ENCODE peak calls at places on chromosomes 11 and 22, in nine cellular contexts. One of them, this sample, is unnamed.

GRCh38 chr11:133519560-133519959 is 12.7 kb downstream of the OPCML start:
- DNase-seq in heart right ventricle: peak; percentile 15
- DNase-seq in HFFc6: no peak
- DNase-seq in DND-41: no peak
- DNase-seq in B cell: no peak
- DNase-seq in AG04450: no peak
- DNase-seq in osteocyte: no peak
- DNase-seq in type B pancreatic cell: no peak
- DNase-seq in glutamatergic neuron: no peak
- DNase-seq in this sample: no peak

GRCh38 chr22:46678785-46679700 is 58.9 kb downstream of the GRAMD4 start:
- DNase-seq in HFFc6: no peak
- DNase-seq in B cell: no peak
- DNase-seq in type B pancreatic cell: no peak
- DNase-seq in heart right ventricle: no peak
- DNase-seq in osteocyte: no peak
- DNase-seq in DND-41: no peak
- DNase-seq in glutamatergic neuron: no peak
- DNase-seq in AG04450: peak; percentile 32
- DNase-seq in this sample: no peak

GRCh38 chr11:77776455-77776854 is 44.1 kb downstream of the RSF1 start:
- DNase-seq in heart right ventricle: no peak
- DNase-seq in AG04450: no peak
- DNase-seq in B cell: peak; percentile 26
- DNase-seq in osteocyte: no peak
- DNase-seq in HFFc6: peak; percentile 9
- DNase-seq in type B pancreatic cell: no peak
- DNase-seq in glutamatergic neuron: no peak
- DNase-seq in DND-41: no peak
- DNase-seq in this sample: no peak

GRCh38 chr22:23106906-23107367 is 34.9 kb downstream of the RSPH14 start:
- DNase-seq in B cell: no peak
- DNase-seq in type B pancreatic cell: no peak
- DNase-seq in heart right ventricle: peak; percentile 45
- DNase-seq in glutamatergic neuron: no peak
- DNase-seq in DND-41: no peak
- DNase-seq in osteocyte: no peak
- DNase-seq in AG04450: no peak
- DNase-seq in HFFc6: no peak
- DNase-seq in this sample: no peak

GRCh38 chr22:40237788-40238424 is 60.2 kb downstream of the TNRC6B start:
- DNase-seq in glutamatergic neuron: no peak
- DNase-seq in DND-41: no peak
- DNase-seq in heart right ventricle: no peak
- DNase-seq in B cell: no peak
- DNase-seq in HFFc6: no peak
- DNase-seq in AG04450: no peak
- DNase-seq in type B pancreatic cell: no peak
- DNase-seq in osteocyte: no peak
- DNase-seq in this sample: no peak

GRCh38 chr11:1515082-1516060 is 28.8 kb upstream of the MOB2 start:
- DNase-seq in B cell: peak; percentile 79
- DNase-seq in AG04450: peak; percentile 13
- DNase-seq in DND-41: peak; percentile 35
- DNase-seq in HFFc6: peak; percentile 43
- DNase-seq in glutamatergic neuron: peak; percentile 97
- DNase-seq in osteocyte: peak; percentile 95
- DNase-seq in type B pancreatic cell: peak; percentile 91
- DNase-seq in heart right ventricle: peak; percentile 73
- DNase-seq in this sample: no peak

GRCh38 chr11:47918882-47919495 is 61.4 kb upstream of the PTPRJ start:
- DNase-seq in HFFc6: peak; percentile 29
- DNase-seq in heart right ventricle: no peak
- DNase-seq in glutamatergic neuron: no peak
- DNase-seq in DND-41: no peak
- DNase-seq in osteocyte: no peak
- DNase-seq in type B pancreatic cell: no peak
- DNase-seq in AG04450: no peak
- DNase-seq in B cell: no peak
- DNase-seq in this sample: peak; percentile 55

GRCh38 chr11:119489087-119489486 is 66.1 kb upstream of the THY1 start:
- DNase-seq in AG04450: no peak
- DNase-seq in B cell: no peak
- DNase-seq in osteocyte: peak; percentile 66
- DNase-seq in DND-41: no peak
- DNase-seq in glutamatergic neuron: no peak
- DNase-seq in type B pancreatic cell: no peak
- DNase-seq in HFFc6: no peak
- DNase-seq in heart right ventricle: no peak
- DNase-seq in this sample: no peak

GRCh38 chr11:68517121-68517741 is 56.7 kb downstream of the PPP6R3 start:
- DNase-seq in heart right ventricle: no peak
- DNase-seq in type B pancreatic cell: no peak
- DNase-seq in DND-41: no peak
- DNase-seq in B cell: no peak
- DNase-seq in osteocyte: no peak
- DNase-seq in glutamatergic neuron: no peak
- DNase-seq in AG04450: no peak
- DNase-seq in HFFc6: no peak
- DNase-seq in this sample: no peak

GRCh38 chr11:74450318-74450717 is 17.0 kb downstream of the KCNE3 start:
- DNase-seq in DND-41: no peak
- DNase-seq in type B pancreatic cell: no peak
- DNase-seq in HFFc6: no peak
- DNase-seq in osteocyte: no peak
- DNase-seq in heart right ventricle: no peak
- DNase-seq in AG04450: no peak
- DNase-seq in B cell: no peak
- DNase-seq in glutamatergic neuron: no peak
- DNase-seq in this sample: no peak

GRCh38 chr11:2655834-2656622 is 43.8 kb downstream of the KCNQ1OT1 start:
- DNase-seq in heart right ventricle: no peak
- DNase-seq in osteocyte: no peak
- DNase-seq in glutamatergic neuron: no peak
- DNase-seq in type B pancreatic cell: no peak
- DNase-seq in AG04450: no peak
- DNase-seq in HFFc6: peak; percentile 6
- DNase-seq in B cell: no peak
- DNase-seq in DND-41: no peak
- DNase-seq in this sample: no peak

GRCh38 chr11:45573728-45574127 is 91.7 kb downstream of the CHST1 start:
- DNase-seq in glutamatergic neuron: no peak
- DNase-seq in osteocyte: no peak
- DNase-seq in AG04450: no peak
- DNase-seq in DND-41: no peak
- DNase-seq in type B pancreatic cell: no peak
- DNase-seq in HFFc6: no peak
- DNase-seq in heart right ventricle: no peak
- DNase-seq in B cell: no peak
- DNase-seq in this sample: no peak

GRCh38 chr11:104705475-104706195 is 192.6 kb downstream of the CASP12 start:
- DNase-seq in type B pancreatic cell: no peak
- DNase-seq in heart right ventricle: peak; percentile 34
- DNase-seq in HFFc6: no peak
- DNase-seq in B cell: peak; percentile 67
- DNase-seq in AG04450: no peak
- DNase-seq in DND-41: peak; percentile 87
- DNase-seq in glutamatergic neuron: no peak
- DNase-seq in osteocyte: no peak
- DNase-seq in this sample: no peak

GRCh38 chr22:19848298-19849224 is 6.1 kb downstream of the GNB1L start:
- DNase-seq in DND-41: no peak
- DNase-seq in glutamatergic neuron: no peak
- DNase-seq in type B pancreatic cell: no peak
- DNase-seq in heart right ventricle: no peak
- DNase-seq in AG04450: no peak
- DNase-seq in HFFc6: peak; percentile 23
- DNase-seq in osteocyte: no peak
- DNase-seq in B cell: no peak
- DNase-seq in this sample: peak; percentile 84

GRCh38 chr11:113151502-113151901 is 162.9 kb upstream of the TTC12 start:
- DNase-seq in type B pancreatic cell: no peak
- DNase-seq in glutamatergic neuron: no peak
- DNase-seq in AG04450: no peak
- DNase-seq in B cell: no peak
- DNase-seq in DND-41: no peak
- DNase-seq in osteocyte: no peak
- DNase-seq in heart right ventricle: no peak
- DNase-seq in HFFc6: no peak
- DNase-seq in this sample: no peak

GRCh38 chr11:65616575-65617001 is 1.0 kb downstream of the PCNX3 start:
- DNase-seq in HFFc6: no peak
- DNase-seq in AG04450: no peak
- DNase-seq in type B pancreatic cell: no peak
- DNase-seq in DND-41: no peak
- DNase-seq in B cell: no peak
- DNase-seq in heart right ventricle: no peak
- DNase-seq in osteocyte: no peak
- DNase-seq in glutamatergic neuron: no peak
- DNase-seq in this sample: no peak

GRCh38 chr11:65619281-65619928 is 3.8 kb downstream of the PCNX3 start:
- DNase-seq in osteocyte: no peak
- DNase-seq in heart right ventricle: no peak
- DNase-seq in type B pancreatic cell: no peak
- DNase-seq in glutamatergic neuron: no peak
- DNase-seq in B cell: no peak
- DNase-seq in AG04450: no peak
- DNase-seq in DND-41: no peak
- DNase-seq in HFFc6: no peak
- DNase-seq in this sample: no peak

GRCh38 chr11:65618763-65619162 is 3.2 kb downstream of the PCNX3 start:
- DNase-seq in osteocyte: no peak
- DNase-seq in AG04450: no peak
- DNase-seq in type B pancreatic cell: no peak
- DNase-seq in B cell: no peak
- DNase-seq in DND-41: no peak
- DNase-seq in heart right ventricle: no peak
- DNase-seq in HFFc6: no peak
- DNase-seq in glutamatergic neuron: no peak
- DNase-seq in this sample: no peak

GRCh38 chr11:65617136-65617850 is 1.7 kb downstream of the PCNX3 start:
- DNase-seq in DND-41: no peak
- DNase-seq in type B pancreatic cell: no peak
- DNase-seq in glutamatergic neuron: no peak
- DNase-seq in AG04450: no peak
- DNase-seq in HFFc6: no peak
- DNase-seq in heart right ventricle: no peak
- DNase-seq in osteocyte: no peak
- DNase-seq in B cell: no peak
- DNase-seq in this sample: no peak

DNA sequence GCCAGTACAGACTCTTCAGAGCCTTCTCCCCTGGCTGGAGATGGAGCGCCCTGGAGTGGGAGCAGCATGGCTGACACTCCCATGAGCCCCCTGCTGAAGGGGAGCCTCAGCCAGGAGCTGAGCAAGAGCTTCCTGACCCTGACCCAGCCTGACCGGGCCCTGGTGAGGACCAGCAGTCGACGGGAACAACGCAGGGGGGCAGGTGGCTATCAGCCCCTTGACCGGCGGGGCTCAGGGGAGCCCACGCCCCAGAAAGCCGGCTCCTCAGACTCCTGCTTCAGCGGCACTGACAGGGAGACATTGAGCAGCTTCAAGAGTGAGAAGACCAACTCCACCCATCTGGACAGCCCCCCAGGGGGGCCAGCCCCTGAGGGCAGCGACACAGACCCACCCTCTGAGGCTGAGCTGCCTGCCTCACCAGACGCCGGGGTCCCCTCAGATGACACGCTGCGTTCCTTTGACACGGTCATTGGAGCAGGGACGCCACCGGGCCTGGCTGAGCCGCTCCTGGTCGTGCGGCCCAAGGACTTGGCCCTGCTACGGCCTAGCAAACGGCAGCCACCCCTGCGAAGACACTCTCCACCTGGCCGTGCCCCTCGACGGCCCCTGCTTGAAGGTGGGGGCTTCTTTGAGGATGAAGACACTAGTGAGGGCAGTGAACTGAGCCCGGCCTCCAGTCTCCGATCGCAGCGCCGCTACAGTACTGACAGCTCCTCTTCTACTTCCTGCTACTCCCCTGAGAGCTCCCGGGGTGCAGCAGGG is 2.6 kb downstream of the PCNX3 start:
- DNase-seq in B cell: no peak
- DNase-seq in AG04450: no peak
- DNase-seq in DND-41: no peak
- DNase-seq in osteocyte: no peak
- DNase-seq in type B pancreatic cell: no peak
- DNase-seq in HFFc6: no peak
- DNase-seq in heart right ventricle: no peak
- DNase-seq in glutamatergic neuron: no peak
- DNase-seq in this sample: no peak
- TF ChIP-seq CTCF in B cell: no peak
- TF ChIP-seq CTCF in AG04450: no peak
- TF ChIP-seq CTCF in DND-41: no peak
- TF ChIP-seq CTCF in osteocyte: no peak
- TF ChIP-seq CTCF in type B pancreatic cell: no peak
- TF ChIP-seq CTCF in HFFc6: no peak
- TF ChIP-seq CTCF in heart right ventricle: no peak
- TF ChIP-seq CTCF in glutamatergic neuron: no peak
- TF ChIP-seq CTCF in this sample: no peak

GRCh38 chr11:107916671-107917241 is 11.5 kb upstream of the RAB39A start:
- DNase-seq in DND-41: peak; percentile 25
- DNase-seq in HFFc6: no peak
- DNase-seq in heart right ventricle: no peak
- DNase-seq in type B pancreatic cell: no peak
- DNase-seq in glutamatergic neuron: peak; percentile 69
- DNase-seq in AG04450: no peak
- DNase-seq in osteocyte: peak; percentile 80
- DNase-seq in B cell: peak; percentile 47
- DNase-seq in this sample: no peak
- TF ChIP-seq CTCF in DND-41: peak; percentile 56
- TF ChIP-seq CTCF in HFFc6: peak; percentile 76
- TF ChIP-seq CTCF in heart right ventricle: no peak
- TF ChIP-seq CTCF in type B pancreatic cell: peak; percentile 76
- TF ChIP-seq CTCF in glutamatergic neuron: peak; percentile 68
- TF ChIP-seq CTCF in AG04450: peak; percentile 54
- TF ChIP-seq CTCF in osteocyte: peak; percentile 54
- TF ChIP-seq CTCF in B cell: peak; percentile 86
- TF ChIP-seq CTCF in this sample: peak; percentile 84

DNA sequence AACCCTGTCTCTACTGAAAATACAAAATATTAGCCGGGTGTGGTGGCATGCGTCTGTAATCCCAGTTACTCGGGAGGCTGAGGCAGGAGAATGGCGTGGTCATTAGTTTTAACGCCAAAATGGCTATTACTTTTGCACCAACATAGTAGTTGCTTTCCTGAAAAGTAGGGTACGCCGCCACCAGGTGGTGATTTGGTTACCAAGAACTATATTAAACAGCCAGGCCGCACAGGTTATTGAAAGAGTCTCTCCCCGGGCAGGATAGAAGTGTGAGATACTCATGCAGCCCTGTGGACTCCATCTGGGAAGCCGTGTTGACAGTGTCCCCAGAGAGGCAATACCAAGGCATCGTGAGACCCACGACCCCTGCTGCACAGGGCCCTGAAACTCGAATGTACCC is 24.6 kb upstream of the LRRC32 start:
- DNase-seq in AG04450: no peak
- DNase-seq in HFFc6: no peak
- DNase-seq in glutamatergic neuron: no peak
- DNase-seq in heart right ventricle: no peak
- DNase-seq in DND-41: no peak
- DNase-seq in osteocyte: no peak
- DNase-seq in B cell: no peak
- DNase-seq in type B pancreatic cell: no peak
- DNase-seq in this sample: no peak
- TF ChIP-seq CTCF in AG04450: no peak
- TF ChIP-seq CTCF in HFFc6: peak; percentile 43
- TF ChIP-seq CTCF in glutamatergic neuron: no peak
- TF ChIP-seq CTCF in heart right ventricle: no peak
- TF ChIP-seq CTCF in DND-41: no peak
- TF ChIP-seq CTCF in osteocyte: no peak
- TF ChIP-seq CTCF in B cell: no peak
- TF ChIP-seq CTCF in type B pancreatic cell: peak; percentile 26
- TF ChIP-seq CTCF in this sample: peak; percentile 35

GRCh38 chr11:8249482-8249881 is 14.2 kb downstream of the LMO1 start:
- DNase-seq in osteocyte: no peak
- DNase-seq in B cell: no peak
- DNase-seq in glutamatergic neuron: peak; percentile 1
- DNase-seq in AG04450: no peak
- DNase-seq in DND-41: no peak
- DNase-seq in type B pancreatic cell: no peak
- DNase-seq in heart right ventricle: no peak
- DNase-seq in HFFc6: no peak
- DNase-seq in this sample: no peak
- TF ChIP-seq CTCF in osteocyte: no peak
- TF ChIP-seq CTCF in B cell: no peak
- TF ChIP-seq CTCF in glutamatergic neuron: no peak
- TF ChIP-seq CTCF in AG04450: no peak
- TF ChIP-seq CTCF in DND-41: no peak
- TF ChIP-seq CTCF in type B pancreatic cell: no peak
- TF ChIP-seq CTCF in heart right ventricle: no peak
- TF ChIP-seq CTCF in HFFc6: no peak
- TF ChIP-seq CTCF in this sample: no peak